ENCODE peak calls at places on chromosomes 1 and 21, in four cellular contexts. B is K562, R is HepG2, D is HCT116. P is an unnamed sample.

GRCh38 chr1:92749024-92749634 is 35.8 kb downstream of the EVI5 start:
- DNase-seq in D (peak), R (peak), B (peak), P (no peak)

GRCh38 chr1:238104752-238105151 is 214.0 kb upstream of the ZP4 start:
- DNase-seq in R (no peak), B (no peak), D (no peak), P (no peak)

GRCh38 chr1:211381481-211382181 is 55.0 kb downstream of the TRAF5 start:
- DNase-seq in B (no peak), R (no peak), D (no peak), P (no peak)

GRCh38 chr1:47865881-47866535 is 131.2 kb downstream of the TRABD2B start:
- DNase-seq in D (no peak), B (no peak), R (peak), P (no peak)

GRCh38 chr1:29779146-29779545 is 542.8 kb downstream of the PTPRU start:
- DNase-seq in R (no peak), B (no peak), D (no peak), P (no peak)

GRCh38 chr1:153608742-153609584 is 4.0 kb downstream of the S100A16 start:
- DNase-seq in B (peak), D (peak), R (peak), P (peak)

GRCh38 chr1:59156526-59157196 is 140.2 kb upstream of the FGGY start:
- DNase-seq in R (no peak), D (peak), B (no peak), P (no peak)

GRCh38 chr21:33117268-33117888 is 47.4 kb downstream of the OLIG1 start:
- DNase-seq in B (no peak), D (no peak), R (no peak), P (no peak)

GRCh38 chr1:11961230-11961629 is 19.0 kb upstream of the MFN2 start:
- DNase-seq in R (peak), B (no peak), D (no peak), P (no peak)

GRCh38 chr1:27945020-27945419 is 10.2 kb downstream of the SMPDL3B start:
- DNase-seq in R (no peak), D (no peak), B (no peak), P (no peak)

GRCh38 chr1:219568728-219569127 is 44.2 kb downstream of the ZC3H11B start:
- DNase-seq in B (peak), R (no peak), D (no peak), P (no peak)

GRCh38 chr1:112714313-112715263 is 544 bp downstream of the PPM1J start:
- DNase-seq in D (no peak), B (peak), R (no peak), P (no peak)

GRCh38 chr1:236913371-236914037 is 90.7 kb downstream of the MT1HL1 start:
- DNase-seq in R (no peak), D (no peak), B (peak), P (no peak)

GRCh38 chr1:199612976-199613774 is 414.3 kb upstream of the NR5A2 start:
- DNase-seq in R (no peak), D (no peak), B (no peak), P (no peak)

GRCh38 chr1:233723387-233723786 is 109.5 kb downstream of the KCNK1 start:
- DNase-seq in D (no peak), B (no peak), R (no peak), P (no peak)

GRCh38 chr1:17370618-17371017 is 1.4 kb upstream of the PADI6 start:
- DNase-seq in R (peak), D (peak), B (peak), P (no peak)

DNA sequence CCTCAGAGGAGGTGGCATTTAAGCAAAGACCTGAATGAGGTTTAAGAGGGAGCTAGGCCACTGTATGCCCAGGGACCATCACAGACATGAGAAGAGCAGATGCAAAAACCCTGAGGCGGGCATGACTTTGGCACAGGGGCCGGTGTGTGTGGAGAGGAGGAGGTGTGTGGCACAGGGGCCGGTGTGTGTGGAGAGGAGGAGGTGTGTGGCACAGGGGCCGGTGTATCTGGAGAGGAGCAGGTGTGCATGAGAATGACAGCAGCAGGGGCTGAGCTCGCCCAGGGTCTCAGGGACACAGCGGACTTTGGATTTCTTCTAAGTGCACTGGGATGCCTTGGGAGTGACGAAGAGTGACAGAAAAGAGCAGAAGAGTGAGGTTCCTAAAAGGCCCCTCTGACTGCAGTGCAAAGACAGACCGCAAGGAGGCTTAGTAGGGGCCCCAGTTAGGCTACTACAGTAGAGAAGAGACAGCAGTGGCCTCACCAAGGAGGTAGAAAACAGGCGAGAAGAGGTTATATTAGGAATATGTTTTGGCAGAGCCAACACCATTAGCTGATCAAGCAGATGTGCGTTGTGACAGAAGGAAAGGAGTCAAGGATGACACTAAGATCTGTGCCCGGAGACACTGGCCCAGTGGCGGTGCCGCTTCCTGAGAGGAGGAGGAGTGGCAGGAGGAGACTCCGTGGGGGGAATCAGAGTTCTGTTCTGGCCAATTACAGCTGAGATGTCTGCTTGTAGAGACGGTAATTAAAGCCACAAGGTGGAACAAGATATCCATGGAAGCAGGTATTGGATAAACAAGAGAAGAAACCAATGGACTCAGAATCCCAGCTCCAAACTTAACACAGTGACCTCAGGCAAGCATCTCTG is 18.4 kb downstream of the ZBTB17 start:
- DNase-seq in R (no peak), B (peak), D (no peak), P (no peak)
- TF ChIP-seq CTCF in R (peak), B (peak), D (no peak), P (peak)

GRCh38 chr21:14739590-14739989 is 193.5 kb upstream of the SAMSN1 start:
- DNase-seq in D (no peak), B (no peak), R (no peak), P (no peak)
- TF ChIP-seq REST in D (no peak), B (no peak), R (no peak), P (no peak)

DNA sequence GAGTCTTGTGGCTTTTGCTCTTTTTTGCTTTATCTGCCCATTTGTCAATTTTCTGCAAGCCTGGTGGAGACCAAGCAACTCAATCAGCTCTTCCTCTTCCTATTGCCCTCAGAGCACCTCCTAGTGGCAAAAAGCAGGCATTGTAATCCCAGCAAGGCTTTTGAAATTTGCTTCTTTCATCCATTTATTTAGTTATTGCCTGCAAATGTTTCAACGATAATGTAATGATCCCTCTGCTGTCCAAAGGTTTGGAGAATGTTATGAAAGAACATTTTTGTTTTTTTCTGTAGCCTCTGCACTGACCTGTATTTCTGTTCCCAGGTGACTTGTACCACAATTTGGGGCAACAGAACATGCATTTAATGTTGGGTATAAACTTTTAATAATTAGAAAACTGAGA is 127.8 kb downstream of the GABPA start:
- DNase-seq in R (peak), D (peak), B (peak), P (no peak)
- TF ChIP-seq TCF7L2 in R (no peak), D (no peak), B (no peak), P (no peak)

GRCh38 chr1:178501705-178502329 is 5.1 kb upstream of the CLEC20A start:
- DNase-seq in D (peak), R (peak), B (peak), P (peak)

GRCh38 chr1:178502856-178503255 is 6.1 kb upstream of the CLEC20A start:
- DNase-seq in R (no peak), B (no peak), D (no peak), P (no peak)

GRCh38 chr1:178500091-178500770 is 3.5 kb upstream of the CLEC20A start:
- DNase-seq in B (no peak), D (no peak), R (no peak), P (no peak)

GRCh38 chr1:178502330-178502714 is 5.6 kb upstream of the CLEC20A start:
- DNase-seq in B (no peak), R (no peak), D (no peak), P (no peak)

DNA sequence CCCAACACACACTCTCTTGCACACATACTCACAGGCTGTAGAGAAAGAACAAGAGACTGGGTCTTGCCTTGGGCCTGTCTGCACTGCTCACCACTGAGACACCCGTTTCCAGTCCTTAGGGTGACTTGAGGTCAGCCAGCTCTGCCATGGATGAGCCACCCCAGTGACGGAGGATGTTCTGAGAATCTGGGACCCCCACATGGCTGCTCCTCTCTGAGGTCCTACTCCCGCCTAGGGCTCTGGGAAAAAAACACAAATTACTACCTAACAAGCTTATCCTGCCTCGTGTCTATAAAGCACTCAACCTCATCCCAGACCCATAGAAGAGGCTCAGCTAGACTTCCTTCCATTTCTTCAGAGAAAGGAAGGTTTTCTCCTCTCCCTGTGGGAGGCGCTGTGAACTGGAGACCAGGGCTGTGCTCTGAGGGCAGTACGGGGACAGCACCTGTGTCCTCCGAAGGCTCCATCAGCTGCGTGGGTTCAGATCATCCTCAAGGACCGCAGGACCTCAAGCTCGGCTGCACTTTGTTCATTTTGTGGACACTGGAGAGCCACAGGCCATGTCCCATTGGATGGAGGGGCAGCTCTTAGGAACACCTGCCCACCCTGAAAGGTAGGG is 4.3 kb upstream of the CLEC20A start:
- DNase-seq in R (no peak), B (no peak), D (no peak), P (no peak)
- TF ChIP-seq CTCF in R (no peak), B (no peak), D (peak), P (no peak)

GRCh38 chr1:226639631-226640061 is 91.1 kb downstream of the STUM start:
- DNase-seq in B (no peak), D (no peak), R (no peak), P (no peak)
- TF ChIP-seq REST in B (no peak), D (no peak), R (no peak), P (no peak)

GRCh38 chr1:101476541-101476940 is 239.7 kb downstream of the S1PR1 start:
- DNase-seq in R (no peak), D (no peak), B (no peak), P (no peak)

GRCh38 chr1:101479945-101480344 is 243.1 kb downstream of the S1PR1 start:
- DNase-seq in D (no peak), B (no peak), R (no peak), P (no peak)

DNA sequence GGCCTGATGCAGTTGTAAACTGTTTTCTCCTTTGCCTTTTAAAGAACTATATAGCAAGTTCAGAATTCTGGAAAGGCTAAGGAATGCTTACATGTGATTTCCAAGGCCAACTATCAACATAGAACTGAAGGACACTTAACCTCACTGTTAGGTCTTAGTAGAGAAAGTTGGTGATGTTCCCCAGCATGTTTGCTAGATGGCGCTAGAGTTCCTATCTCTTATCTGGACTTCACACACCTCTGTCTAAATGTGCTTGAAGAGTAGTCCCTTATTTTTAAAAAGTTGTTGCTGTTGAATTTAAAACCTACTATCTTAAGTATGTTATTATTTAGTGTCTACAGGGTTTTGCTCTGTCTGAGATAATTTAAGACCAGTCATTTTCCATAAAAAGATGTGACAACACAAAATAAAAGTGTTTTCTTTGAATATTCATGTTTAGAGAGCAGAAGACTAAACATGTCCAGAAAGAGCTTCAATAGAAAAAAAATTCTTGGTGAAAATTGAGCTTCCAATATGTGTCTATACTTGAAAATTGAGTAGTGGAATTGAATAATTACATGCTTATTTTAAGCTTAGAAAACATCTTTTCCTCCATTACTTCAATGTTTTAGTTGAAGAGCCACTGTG is 237.3 kb downstream of the S1PR1 start:
- DNase-seq in B (peak), R (peak), D (peak), P (no peak)
- TF ChIP-seq TCF7L2 in B (no peak), R (no peak), D (no peak), P (no peak)